ENCODE peak calls at places on chromosomes 11 and 22, in six cellular contexts. N is fibroblast of lung, Z is mesenchymal stem cell, L is GM23338, P is PC-3, H is HCT116. E is an unnamed sample.

GRCh38 chr11:104738918-104739317 is 159.3 kb downstream of the CASP12 start:
- DNase-seq in N (no peak), Z (no peak), L (no peak), P (no peak), H (no peak), E (no peak)

GRCh38 chr11:926341-926916 is 759 bp downstream of the AP2A2 start:
- DNase-seq in N (peak), Z (peak), L (no peak), P (peak), H (peak), E (no peak)

GRCh38 chr22:46119729-46120419 is 30.5 kb upstream of the PPARA start:
- DNase-seq in N (peak), Z (no peak), L (peak), P (no peak), H (no peak), E (no peak)

GRCh38 chr22:23790819-23791736 is 4.3 kb downstream of the SMARCB1 start:
- DNase-seq in N (peak), Z (no peak), L (no peak), P (no peak), H (no peak), E (no peak)

GRCh38 chr22:39943941-39944624 is 16.1 kb upstream of the TMA7B start:
- DNase-seq in N (no peak), Z (no peak), L (no peak), P (no peak), H (no peak), E (no peak)

GRCh38 chr11:118521892-118522311 is 5.4 kb upstream of the TTC36 start:
- DNase-seq in N (no peak), Z (no peak), L (no peak), P (no peak), H (no peak), E (no peak)

GRCh38 chr22:38314140-38314991 is 2.9 kb downstream of the CSNK1E start:
- DNase-seq in N (peak), Z (peak), L (peak), P (no peak), H (no peak), E (no peak)

GRCh38 chr22:49554741-49555140 is 272.9 kb downstream of the BRD1 start:
- DNase-seq in N (no peak), Z (no peak), L (no peak), P (no peak), H (no peak), E (no peak)

GRCh38 chr11:106333678-106334077 is 256.2 kb downstream of the AASDHPPT start:
- DNase-seq in N (no peak), Z (no peak), L (no peak), P (no peak), H (no peak), E (no peak)

GRCh38 chr11:116976941-116977570 is 121.2 kb downstream of the SIK3 start:
- DNase-seq in N (peak), Z (no peak), L (peak), P (no peak), H (no peak), E (no peak)

GRCh38 chr11:10973416-10973815 is 115.6 kb upstream of the ZBED5 start:
- DNase-seq in N (no peak), Z (no peak), L (no peak), P (no peak), H (no peak), E (no peak)

GRCh38 chr11:66133216-66133775 is 63.2 kb downstream of the PACS1 start:
- DNase-seq in N (no peak), Z (no peak), L (no peak), P (no peak), H (no peak), E (no peak)

GRCh38 chr11:127191689-127192088 is 191.1 kb upstream of the KIRREL3 start:
- DNase-seq in N (no peak), Z (no peak), L (no peak), P (no peak), H (no peak), E (no peak)

GRCh38 chr22:22684605-22685561 is 40.5 kb downstream of the GGTLC2 start:
- DNase-seq in N (peak), Z (peak), L (peak), P (peak), H (no peak), E (no peak)

GRCh38 chr11:76159983-76160661 is 46.2 kb downstream of the WNT11 start:
- DNase-seq in N (no peak), Z (no peak), L (no peak), P (no peak), H (no peak), E (no peak)

GRCh38 chr22:46619830-46620501 is at the start of gene GRAMD4:
- DNase-seq in N (no peak), Z (no peak), L (no peak), P (no peak), H (no peak), E (no peak)

GRCh38 chr11:71447791-71448256 is 369 bp downstream of the DHCR7 start:
- DNase-seq in N (no peak), Z (peak), L (peak), P (no peak), H (no peak), E (no peak)

GRCh38 chr22:39298194-39298987 is 21.0 kb downstream of the RPL3 start:
- DNase-seq in N (no peak), Z (no peak), L (no peak), P (no peak), H (no peak), E (no peak)

GRCh38 chr11:26541870-26542269 is 30.2 kb downstream of the MUC15 start:
- DNase-seq in N (no peak), Z (no peak), L (no peak), P (no peak), H (no peak), E (no peak)

GRCh38 chr11:65445101-65445603 is 22.6 kb downstream of the NEAT1 start:
- DNase-seq in N (no peak), Z (peak), L (no peak), P (peak), H (no peak), E (no peak)

GRCh38 chr11:92556435-92556834 is 331.8 kb downstream of the FAT3 start:
- DNase-seq in N (peak), Z (peak), L (peak), P (peak), H (no peak), E (no peak)

GRCh38 chr11:104665631-104666030 is 232.6 kb downstream of the CASP12 start:
- DNase-seq in N (peak), Z (peak), L (no peak), P (no peak), H (no peak), E (no peak)

GRCh38 chr22:49930596-49931412 is 12.4 kb downstream of the CRELD2 start:
- DNase-seq in N (peak), Z (peak), L (peak), P (peak), H (peak), E (no peak)

GRCh38 chr11:19326499-19326898 is 85.8 kb upstream of the E2F8 start:
- DNase-seq in N (peak), Z (peak), L (no peak), P (peak), H (no peak), E (no peak)

GRCh38 chr22:21650823-21651520 is 8.9 kb downstream of the SDF2L1 start:
- DNase-seq in N (no peak), Z (no peak), L (peak), P (no peak), H (no peak), E (no peak)
- H3K4me2 ChIP-seq in N (peak), Z (peak), L (peak), P (peak), H (peak), E (peak)

GRCh38 chr11:64121637-64122410 is 44.1 kb downstream of the MACROD1 start:
- DNase-seq in N (peak), Z (peak), L (no peak), P (peak), H (no peak), E (peak)
- H3K4me2 ChIP-seq in N (peak), Z (no peak), L (peak), P (no peak), H (no peak), E (peak)

DNA sequence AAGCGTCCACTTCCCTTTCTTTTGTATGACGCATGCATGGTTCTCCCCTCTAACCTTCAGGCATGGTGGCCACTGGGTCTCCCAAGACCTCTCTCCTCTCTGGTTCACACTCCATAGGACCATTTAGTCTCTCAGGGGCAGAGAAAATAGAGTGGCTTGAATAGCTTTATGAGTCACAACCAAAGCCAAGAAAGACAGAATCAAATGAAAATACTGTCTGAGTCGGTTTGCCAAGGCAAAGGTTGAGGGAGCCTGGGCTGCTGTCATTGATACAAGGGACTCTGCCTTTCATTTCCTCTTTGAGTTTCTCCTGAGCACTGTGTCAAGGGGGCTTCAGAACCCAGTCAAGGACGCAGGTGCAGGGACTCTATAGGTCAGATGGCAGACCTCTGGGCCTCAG is 44.2 kb downstream of the TENM4 start:
- DNase-seq in N (no peak), Z (no peak), L (no peak), P (no peak), H (no peak), E (no peak)
- H3K4me2 ChIP-seq in N (no peak), Z (no peak), L (no peak), P (no peak), H (no peak), E (peak)

DNA sequence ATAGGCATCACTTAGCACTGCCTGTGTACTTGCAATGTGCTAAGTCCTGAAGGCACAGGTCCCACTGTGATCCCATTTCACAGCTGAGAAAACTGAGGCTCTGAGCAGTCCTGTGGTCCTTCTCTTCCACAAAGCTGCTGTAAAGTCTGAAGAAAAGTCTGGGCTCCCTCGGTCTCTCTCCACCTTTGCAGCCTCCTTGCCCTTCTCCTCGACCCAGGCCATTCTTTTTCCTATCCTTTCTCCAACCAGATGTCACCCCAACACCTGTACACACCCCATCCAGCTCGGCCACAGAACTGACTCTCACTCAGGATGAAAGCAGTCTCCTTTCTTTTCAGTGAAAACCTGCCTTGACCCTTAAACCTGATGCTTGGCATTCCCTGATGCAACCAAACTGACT is 42.6 kb upstream of the SYT13 start:
- DNase-seq in N (no peak), Z (no peak), L (no peak), P (no peak), H (no peak), E (no peak)
- H3K4me2 ChIP-seq in N (no peak), Z (no peak), L (no peak), P (no peak), H (no peak), E (no peak)

GRCh38 chr11:35751664-35752061 is 89.1 kb downstream of the TRIM44 start:
- DNase-seq in N (no peak), Z (no peak), L (no peak), P (no peak), H (no peak), E (no peak)
- H3K4me2 ChIP-seq in N (no peak), Z (no peak), L (no peak), P (no peak), H (no peak), E (peak)

DNA sequence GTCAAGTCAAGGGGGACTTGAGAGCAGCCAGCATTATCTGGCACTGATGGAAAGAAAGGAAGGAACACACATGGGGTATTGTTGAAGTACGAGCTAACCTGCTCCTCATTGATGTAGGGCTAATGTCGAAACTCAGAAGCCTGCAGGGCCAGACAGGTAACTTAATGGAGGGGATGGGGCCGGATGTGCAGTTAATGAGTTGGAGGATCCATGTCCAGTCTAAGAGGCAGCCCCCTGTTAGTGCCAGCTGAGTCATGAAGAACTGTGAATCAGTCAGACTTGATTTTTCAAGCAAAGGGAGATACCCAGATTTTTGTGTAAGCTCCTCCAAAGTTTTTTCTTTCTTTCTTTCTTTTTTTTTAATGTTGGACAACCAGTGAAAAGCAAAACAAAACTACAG is 65.6 kb downstream of the CECR2 start:
- DNase-seq in N (peak), Z (no peak), L (peak), P (no peak), H (no peak), E (no peak)
- H3K4me2 ChIP-seq in N (no peak), Z (no peak), L (peak), P (no peak), H (no peak), E (no peak)